ENCODE peak calls at places on chromosomes 6 and 20, in four cellular contexts. One of them, this sample, is unnamed.

GRCh38 chr6:7974932-7975763 is 64.6 kb upstream of the TXNDC5 start:
- DNase-seq in IMR-90: peak
- DNase-seq in mesendoderm: peak
- DNase-seq in trophoblast cell: peak
- DNase-seq in this sample: no peak

GRCh38 chr20:38447931-38448675 is 13.0 kb upstream of the SNHG17 start:
- DNase-seq in IMR-90: no peak
- DNase-seq in mesendoderm: peak
- DNase-seq in trophoblast cell: no peak
- DNase-seq in this sample: no peak

GRCh38 chr20:8805737-8806442 is 263.0 kb upstream of the PLCB4 start:
- DNase-seq in IMR-90: no peak
- DNase-seq in mesendoderm: no peak
- DNase-seq in trophoblast cell: no peak
- DNase-seq in this sample: no peak

GRCh38 chr6:141677598-141678211 is 455.0 kb upstream of the GJE1 start:
- DNase-seq in IMR-90: peak
- DNase-seq in mesendoderm: peak
- DNase-seq in trophoblast cell: peak
- DNase-seq in this sample: peak

GRCh38 chr6:132713355-132714134 is at the start of gene VNN1:
- DNase-seq in IMR-90: no peak
- DNase-seq in mesendoderm: no peak
- DNase-seq in trophoblast cell: peak
- DNase-seq in this sample: no peak

GRCh38 chr20:33578510-33578909 is 83.6 kb upstream of the C20orf144 start:
- DNase-seq in IMR-90: peak
- DNase-seq in mesendoderm: no peak
- DNase-seq in trophoblast cell: no peak
- DNase-seq in this sample: no peak

GRCh38 chr6:144219056-144219685 is 66.0 kb upstream of the UTRN start:
- DNase-seq in IMR-90: peak
- DNase-seq in mesendoderm: peak
- DNase-seq in trophoblast cell: peak
- DNase-seq in this sample: no peak

GRCh38 chr20:54454982-54455381 is 20.4 kb upstream of the DOK5 start:
- DNase-seq in IMR-90: no peak
- DNase-seq in mesendoderm: no peak
- DNase-seq in trophoblast cell: no peak
- DNase-seq in this sample: no peak

GRCh38 chr6:159299566-159299965 is 130.4 kb downstream of the FNDC1 start:
- DNase-seq in IMR-90: no peak
- DNase-seq in mesendoderm: no peak
- DNase-seq in trophoblast cell: no peak
- DNase-seq in this sample: no peak

GRCh38 chr6:154060076-154060475 is 21.0 kb downstream of the OPRM1 start:
- DNase-seq in IMR-90: no peak
- DNase-seq in mesendoderm: no peak
- DNase-seq in trophoblast cell: no peak
- DNase-seq in this sample: no peak

GRCh38 chr20:54208492-54209044 is 681 bp downstream of the PFDN4 start:
- DNase-seq in IMR-90: peak
- DNase-seq in mesendoderm: peak
- DNase-seq in trophoblast cell: peak
- DNase-seq in this sample: no peak

GRCh38 chr20:9617062-9617461 is 102.7 kb downstream of the LAMP5 start:
- DNase-seq in IMR-90: peak
- DNase-seq in mesendoderm: peak
- DNase-seq in trophoblast cell: peak
- DNase-seq in this sample: peak

GRCh38 chr20:14777571-14777970 is 440.2 kb upstream of the FLRT3 start:
- DNase-seq in IMR-90: no peak
- DNase-seq in mesendoderm: no peak
- DNase-seq in trophoblast cell: peak
- DNase-seq in this sample: no peak

GRCh38 chr20:53844259-53844658 is 226.1 kb downstream of the BCAS1 start:
- DNase-seq in IMR-90: no peak
- DNase-seq in mesendoderm: no peak
- DNase-seq in trophoblast cell: peak
- DNase-seq in this sample: no peak

GRCh38 chr20:51387125-51387865 is 155.2 kb downstream of the NFATC2 start:
- DNase-seq in IMR-90: peak
- DNase-seq in mesendoderm: peak
- DNase-seq in trophoblast cell: no peak
- DNase-seq in this sample: no peak

GRCh38 chr6:54847799-54848597 is 1.4 kb downstream of the FAM83B start:
- DNase-seq in IMR-90: peak
- DNase-seq in mesendoderm: peak
- DNase-seq in trophoblast cell: peak
- DNase-seq in this sample: no peak

GRCh38 chr6:82741996-82742385 is 323.6 kb downstream of the UBE3D start:
- DNase-seq in IMR-90: no peak
- DNase-seq in mesendoderm: no peak
- DNase-seq in trophoblast cell: no peak
- DNase-seq in this sample: peak

GRCh38 chr6:112014483-112014882 is 39.4 kb upstream of the CCN6 start:
- DNase-seq in IMR-90: peak
- DNase-seq in mesendoderm: no peak
- DNase-seq in trophoblast cell: no peak
- DNase-seq in this sample: no peak

GRCh38 chr20:19757487-19757972 is 528 bp upstream of the RIN2 start:
- DNase-seq in IMR-90: peak
- DNase-seq in mesendoderm: peak
- DNase-seq in trophoblast cell: peak
- DNase-seq in this sample: peak

GRCh38 chr6:72035966-72036365 is 149.6 kb downstream of the RIMS1 start:
- DNase-seq in IMR-90: no peak
- DNase-seq in mesendoderm: no peak
- DNase-seq in trophoblast cell: no peak
- DNase-seq in this sample: no peak

GRCh38 chr6:7672066-7673062 is 53.5 kb upstream of the BMP6 start:
- DNase-seq in IMR-90: peak
- DNase-seq in mesendoderm: no peak
- DNase-seq in trophoblast cell: no peak
- DNase-seq in this sample: no peak

GRCh38 chr6:117919775-117920492 is 12.9 kb downstream of the SLC35F1 start:
- DNase-seq in IMR-90: no peak
- DNase-seq in mesendoderm: peak
- DNase-seq in trophoblast cell: no peak
- DNase-seq in this sample: peak

GRCh38 chr6:53628354-53629119 is 37.0 kb downstream of the KLHL31 start:
- DNase-seq in IMR-90: peak
- DNase-seq in mesendoderm: no peak
- DNase-seq in trophoblast cell: no peak
- DNase-seq in this sample: no peak

GRCh38 chr6:105270511-105270910 is 90.7 kb upstream of the POPDC3 start:
- DNase-seq in IMR-90: peak
- DNase-seq in mesendoderm: no peak
- DNase-seq in trophoblast cell: no peak
- DNase-seq in this sample: no peak

GRCh38 chr6:100203391-100203790 is 209.4 kb upstream of the MCHR2 start:
- DNase-seq in IMR-90: peak
- DNase-seq in mesendoderm: no peak
- DNase-seq in trophoblast cell: peak
- DNase-seq in this sample: no peak

GRCh38 chr6:444653-445275 is 53.2 kb downstream of the IRF4 start:
- DNase-seq in IMR-90: no peak
- DNase-seq in mesendoderm: no peak
- DNase-seq in trophoblast cell: no peak
- DNase-seq in this sample: no peak

GRCh38 chr6:10531513-10531912 is 10.4 kb downstream of the GCNT2 start:
- DNase-seq in IMR-90: no peak
- DNase-seq in mesendoderm: no peak
- DNase-seq in trophoblast cell: no peak
- DNase-seq in this sample: no peak

GRCh38 chr6:10529231-10529801 is 8.2 kb downstream of the GCNT2 start:
- DNase-seq in IMR-90: no peak
- DNase-seq in mesendoderm: no peak
- DNase-seq in trophoblast cell: no peak
- DNase-seq in this sample: no peak

GRCh38 chr6:10531942-10532341 is 10.8 kb downstream of the GCNT2 start:
- DNase-seq in IMR-90: no peak
- DNase-seq in mesendoderm: no peak
- DNase-seq in trophoblast cell: no peak
- DNase-seq in this sample: no peak

GRCh38 chr6:10526156-10526555 is 5.0 kb downstream of the GCNT2 start:
- DNase-seq in IMR-90: no peak
- DNase-seq in mesendoderm: peak
- DNase-seq in trophoblast cell: no peak
- DNase-seq in this sample: no peak

DNA sequence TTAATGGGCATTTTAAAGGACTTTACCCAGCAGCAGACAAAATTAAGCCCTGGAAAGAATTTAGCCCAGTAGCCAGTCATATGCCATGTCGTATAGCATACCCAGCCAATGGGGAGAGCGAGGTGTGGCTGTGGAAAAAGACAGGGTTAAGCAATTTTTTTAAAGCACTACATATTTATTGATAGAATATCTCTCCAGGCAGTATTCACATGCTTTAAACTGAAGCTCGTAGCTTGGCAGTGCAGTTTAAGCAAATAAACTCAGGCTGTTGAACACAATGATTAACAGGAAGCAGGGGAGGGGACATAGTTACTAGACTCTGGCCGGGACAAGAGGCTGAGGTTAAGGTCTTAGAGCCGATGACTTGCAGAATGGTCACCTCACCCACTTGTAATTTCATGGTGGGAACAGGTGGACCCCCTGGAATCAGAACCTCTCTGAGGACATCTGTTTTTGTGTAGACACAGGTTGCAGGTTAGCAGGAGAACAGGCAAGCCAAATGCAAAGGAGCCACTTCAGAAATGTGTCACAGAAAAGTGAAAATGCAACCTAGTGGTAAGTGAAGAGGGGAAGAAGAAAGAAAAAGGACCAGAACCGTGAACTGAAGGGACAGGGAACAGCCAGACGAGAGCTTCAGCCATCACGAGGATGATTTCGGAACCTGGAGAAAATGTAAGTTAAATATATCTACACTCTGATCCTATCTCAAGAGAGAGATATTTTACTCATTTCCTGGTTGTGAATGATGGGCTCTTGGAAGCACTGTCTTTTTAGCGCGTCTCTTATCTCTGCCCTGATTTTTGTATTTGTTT is 7.2 kb downstream of the GCNT2 start:
- DNase-seq in IMR-90: peak
- DNase-seq in mesendoderm: peak
- DNase-seq in trophoblast cell: no peak
- DNase-seq in this sample: no peak
- H3K4me3 ChIP-seq in IMR-90: peak
- H3K4me3 ChIP-seq in mesendoderm: no peak
- H3K4me3 ChIP-seq in trophoblast cell: no peak
- H3K4me3 ChIP-seq in this sample: no peak

DNA sequence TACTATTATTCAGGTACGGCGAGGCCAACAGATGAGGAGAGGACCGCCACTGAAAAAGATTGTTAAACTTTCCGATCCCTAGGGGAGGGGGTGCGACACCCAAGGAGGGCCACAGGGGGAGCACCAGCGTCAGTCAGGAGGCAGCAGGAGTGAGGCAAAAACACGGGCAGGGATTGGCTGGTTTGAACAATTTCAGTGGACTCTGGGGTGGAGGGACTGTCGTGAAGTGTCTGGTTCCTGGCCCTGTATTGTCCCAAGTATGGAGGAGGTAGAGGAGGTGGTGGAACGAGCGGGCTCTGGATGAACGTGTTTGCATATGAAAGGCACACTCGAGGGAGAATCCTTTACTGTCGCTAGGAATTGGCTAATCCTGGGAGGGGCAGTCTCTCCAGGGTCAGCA is 32.5 kb upstream of the MCUR1 start:
- DNase-seq in IMR-90: no peak
- DNase-seq in mesendoderm: peak
- DNase-seq in trophoblast cell: no peak
- DNase-seq in this sample: peak
- H4K8ac ChIP-seq in IMR-90: no peak
- H4K8ac ChIP-seq in mesendoderm: no peak
- H4K8ac ChIP-seq in trophoblast cell: no peak
- H4K8ac ChIP-seq in this sample: no peak

DNA sequence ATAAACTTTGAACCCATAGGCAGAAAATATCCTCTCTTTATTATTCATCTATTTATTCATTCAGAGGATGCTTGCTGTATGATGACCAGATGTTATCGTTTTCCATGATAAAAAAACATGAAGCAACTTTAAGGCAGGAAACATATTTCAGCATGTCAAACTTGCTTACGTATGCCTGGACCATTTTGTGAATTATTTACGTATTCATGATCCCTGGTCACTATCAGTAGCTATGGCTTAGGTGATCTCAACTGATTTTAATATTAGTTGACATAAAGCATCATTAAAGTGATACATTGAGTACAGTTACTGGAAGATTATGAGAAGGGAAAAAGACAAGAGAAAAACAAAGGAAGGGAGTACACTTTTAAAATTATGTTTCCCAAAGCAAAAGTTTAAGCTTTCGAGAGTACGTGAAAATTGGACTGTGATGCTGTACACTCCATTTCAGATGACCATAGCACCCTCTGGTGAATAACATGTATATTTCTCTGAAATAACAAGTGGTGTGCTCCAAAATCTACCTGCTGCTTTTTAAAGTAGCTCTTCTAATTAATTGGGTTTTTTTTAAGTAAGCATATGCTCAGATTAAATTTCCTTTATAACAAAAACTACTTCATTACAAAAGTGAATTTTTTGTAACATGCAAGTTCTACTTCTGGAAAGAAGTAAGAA is 215.1 kb upstream of the HSF2 start:
- DNase-seq in IMR-90: peak
- DNase-seq in mesendoderm: peak
- DNase-seq in trophoblast cell: peak
- DNase-seq in this sample: no peak
- H3K4me3 ChIP-seq in IMR-90: peak
- H3K4me3 ChIP-seq in mesendoderm: no peak
- H3K4me3 ChIP-seq in trophoblast cell: no peak
- H3K4me3 ChIP-seq in this sample: no peak

DNA sequence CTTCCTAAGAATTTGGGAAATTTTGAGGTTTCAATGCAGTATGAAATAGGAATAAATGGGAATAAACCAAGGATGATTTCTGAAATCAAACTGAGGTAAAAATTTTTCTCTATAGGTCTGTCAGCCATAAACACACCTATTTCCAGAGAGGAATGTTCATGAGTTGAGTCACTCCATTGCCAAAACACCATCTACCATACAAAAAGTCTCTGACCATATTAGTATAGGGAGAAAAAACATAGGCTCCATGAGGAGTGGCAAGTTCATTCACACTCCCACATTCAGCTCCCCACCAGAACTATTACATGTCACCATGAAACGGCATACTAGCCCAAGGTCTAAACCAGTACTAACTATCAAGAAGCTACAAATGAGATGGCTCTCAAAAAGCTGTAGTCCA is 9.6 kb downstream of the ZNF318 start:
- DNase-seq in IMR-90: no peak
- DNase-seq in mesendoderm: no peak
- DNase-seq in trophoblast cell: no peak
- DNase-seq in this sample: no peak
- H4K8ac ChIP-seq in IMR-90: no peak
- H4K8ac ChIP-seq in mesendoderm: no peak
- H4K8ac ChIP-seq in trophoblast cell: no peak
- H4K8ac ChIP-seq in this sample: no peak

This sample was measured in neuronal stem cell.